ENCODE peak calls at places on chromosome 18, in six cellular contexts. G, B, H, C, N and F are unnamed samples. For H3K4me1, the result is how much of the 10 kb centered on the place peaks cover.

GRCh38 chr18:68694316-68694715 is 20.6 kb downstream of the TMX3 start:
- DNase-seq in G (no peak), B (no peak), H (no peak), C (no peak), N (no peak), F (no peak)

GRCh38 chr18:13386891-13387801 is 168.6 kb downstream of the LDLRAD4 start:
- DNase-seq in G (no peak), B (no peak), H (no peak), C (no peak), N (no peak), F (no peak)

GRCh38 chr18:28177828-28178635 is 1.1 kb upstream of the CDH2 start:
- DNase-seq in G (peak), B (no peak), H (no peak), C (no peak), N (peak), F (peak)

GRCh38 chr18:32389868-32390267 is 80.8 kb downstream of the GAREM1 start:
- DNase-seq in G (no peak), B (no peak), H (no peak), C (no peak), N (no peak), F (no peak)

GRCh38 chr18:23479829-23480505 is 23.3 kb upstream of the RMC1 start:
- DNase-seq in G (no peak), B (no peak), H (no peak), C (no peak), N (no peak), F (no peak)

GRCh38 chr18:2480536-2480935 is 90.8 kb downstream of the METTL4 start:
- DNase-seq in G (no peak), B (no peak), H (no peak), C (no peak), N (peak), F (no peak)

GRCh38 chr18:57436193-57436964 is 1.2 kb downstream of the ONECUT2 start:
- DNase-seq in G (no peak), B (no peak), H (no peak), C (no peak), N (no peak), F (no peak)

GRCh38 chr18:70024829-70025228 is 77.2 kb upstream of the CD226 start:
- DNase-seq in G (no peak), B (no peak), H (no peak), C (no peak), N (no peak), F (no peak)

GRCh38 chr18:76610933-76611749 is 116.1 kb upstream of the ZNF516 start:
- DNase-seq in G (no peak), B (no peak), H (no peak), C (no peak), N (no peak), F (no peak)

GRCh38 chr18:41378628-41379027 is 576.4 kb upstream of the PIK3C3 start:
- DNase-seq in G (peak), B (no peak), H (no peak), C (no peak), N (peak), F (no peak)

GRCh38 chr18:31679133-31679731 is 5.1 kb downstream of the B4GALT6 start:
- DNase-seq in G (no peak), B (no peak), H (peak), C (no peak), N (peak), F (no peak)

GRCh38 chr18:79735071-79735980 is 55.7 kb downstream of the CTDP1 start:
- DNase-seq in G (no peak), B (no peak), H (no peak), C (peak), N (no peak), F (no peak)

GRCh38 chr18:31156831-31157763 is 5.6 kb downstream of the DSC1 start:
- DNase-seq in G (no peak), B (no peak), H (no peak), C (no peak), N (no peak), F (no peak)

GRCh38 chr18:42298744-42299685 is 344.0 kb downstream of the PIK3C3 start:
- DNase-seq in G (peak), B (peak), H (peak), C (peak), N (peak), F (peak)

GRCh38 chr18:70046207-70046606 is 98.5 kb upstream of the CD226 start:
- DNase-seq in G (no peak), B (no peak), H (no peak), C (no peak), N (no peak), F (no peak)

GRCh38 chr18:51897884-51898283 is 442.1 kb upstream of the DCC start:
- DNase-seq in G (no peak), B (no peak), H (no peak), C (no peak), N (no peak), F (no peak)

GRCh38 chr18:51390695-51391094 is 193.2 kb upstream of the MEX3C start:
- DNase-seq in G (no peak), B (no peak), H (no peak), C (no peak), N (peak), F (no peak)

GRCh38 chr18:11500153-11501122 is 109.0 kb upstream of the SLC35G4 start:
- DNase-seq in G (no peak), B (no peak), H (no peak), C (no peak), N (peak), F (peak)

GRCh38 chr18:26468931-26469340 is 79.4 kb downstream of the KCTD1 start:
- DNase-seq in G (peak), B (no peak), H (no peak), C (no peak), N (peak), F (no peak)

GRCh38 chr18:12307871-12308385 is at the start of gene TUBB6:
- DNase-seq in G (peak), B (peak), H (peak), C (peak), N (peak), F (peak)

GRCh38 chr18:34223164-34223892 is 1.4 kb downstream of the NOL4 start:
- DNase-seq in G (peak), B (no peak), H (no peak), C (peak), N (peak), F (no peak)

GRCh38 chr18:39366086-39366485 is 1800.5 kb upstream of the CELF4 start:
- DNase-seq in G (no peak), B (no peak), H (no peak), C (no peak), N (no peak), F (no peak)

GRCh38 chr18:1680108-1680507 is 775.4 kb downstream of the ADCYAP1 start:
- DNase-seq in G (no peak), B (no peak), H (no peak), C (no peak), N (no peak), F (no peak)

GRCh38 chr18:35588995-35589394 is 7.5 kb downstream of the GALNT1 start:
- DNase-seq in G (peak), B (no peak), H (peak), C (no peak), N (no peak), F (no peak)

GRCh38 chr18:63199743-63200241 is 119.8 kb downstream of the BCL2 start:
- DNase-seq in G (no peak), B (no peak), H (no peak), C (no peak), N (no peak), F (no peak)

GRCh38 chr18:6370886-6371635 is 43.6 kb downstream of the L3MBTL4 start:
- DNase-seq in G (no peak), B (no peak), H (no peak), C (no peak), N (no peak), F (no peak)

GRCh38 chr18:11676867-11677266 is 12.2 kb upstream of the GNAL start:
- DNase-seq in G (no peak), B (no peak), H (peak), C (no peak), N (peak), F (no peak)

GRCh38 chr18:7809455-7809854 is 242.3 kb downstream of the PTPRM start:
- DNase-seq in G (no peak), B (no peak), H (no peak), C (no peak), N (no peak), F (no peak)

GRCh38 chr18:44941519-44941918 is 260.8 kb downstream of the SETBP1 start:
- DNase-seq in G (no peak), B (no peak), H (no peak), C (no peak), N (no peak), F (no peak)

GRCh38 chr18:36889316-36889715 is 60.4 kb downstream of the KIAA1328 start:
- DNase-seq in G (no peak), B (no peak), H (no peak), C (no peak), N (no peak), F (no peak)

GRCh38 chr18:35289293-35290069 is 548 bp downstream of the ZSCAN30 start:
- DNase-seq in G (peak), B (no peak), H (no peak), C (no peak), N (no peak), F (no peak)

GRCh38 chr18:31064130-31064529 is 21.6 kb upstream of the DSC3 start:
- DNase-seq in G (no peak), B (no peak), H (no peak), C (no peak), N (no peak), F (no peak)

GRCh38 chr18:55264108-55264507 is 304.8 kb upstream of the CCDC68 start:
- DNase-seq in G (peak), B (no peak), H (no peak), C (no peak), N (no peak), F (no peak)

GRCh38 chr18:2654828-2655152 is 736 bp upstream of the SMCHD1 start:
- DNase-seq in G (no peak), B (no peak), H (no peak), C (no peak), N (peak), F (no peak)

GRCh38 chr18:6638470-6638869 is 91.0 kb upstream of the ARHGAP28 start:
- DNase-seq in G (no peak), B (no peak), H (no peak), C (no peak), N (no peak), F (no peak)

GRCh38 chr18:8657050-8657820 is 48.0 kb downstream of the RAB12 start:
- DNase-seq in G (peak), B (no peak), H (no peak), C (no peak), N (no peak), F (no peak)

GRCh38 chr18:9701604-9702324 is 6.3 kb upstream of the RAB31 start:
- DNase-seq in G (no peak), B (no peak), H (no peak), C (no peak), N (no peak), F (no peak)

GRCh38 chr18:48781990-48782368 is 168.8 kb downstream of the SMAD7 start:
- DNase-seq in G (no peak), B (no peak), H (peak), C (no peak), N (no peak), F (no peak)

GRCh38 chr18:48780151-48781001 is 170.4 kb downstream of the SMAD7 start:
- DNase-seq in G (no peak), B (no peak), H (no peak), C (no peak), N (no peak), F (peak)

GRCh38 chr18:48782381-48782841 is 168.4 kb downstream of the SMAD7 start:
- DNase-seq in G (no peak), B (no peak), H (no peak), C (no peak), N (no peak), F (peak)

GRCh38 chr18:48779462-48779861 is 171.3 kb downstream of the SMAD7 start:
- DNase-seq in G (no peak), B (no peak), H (no peak), C (no peak), N (no peak), F (peak)

DNA sequence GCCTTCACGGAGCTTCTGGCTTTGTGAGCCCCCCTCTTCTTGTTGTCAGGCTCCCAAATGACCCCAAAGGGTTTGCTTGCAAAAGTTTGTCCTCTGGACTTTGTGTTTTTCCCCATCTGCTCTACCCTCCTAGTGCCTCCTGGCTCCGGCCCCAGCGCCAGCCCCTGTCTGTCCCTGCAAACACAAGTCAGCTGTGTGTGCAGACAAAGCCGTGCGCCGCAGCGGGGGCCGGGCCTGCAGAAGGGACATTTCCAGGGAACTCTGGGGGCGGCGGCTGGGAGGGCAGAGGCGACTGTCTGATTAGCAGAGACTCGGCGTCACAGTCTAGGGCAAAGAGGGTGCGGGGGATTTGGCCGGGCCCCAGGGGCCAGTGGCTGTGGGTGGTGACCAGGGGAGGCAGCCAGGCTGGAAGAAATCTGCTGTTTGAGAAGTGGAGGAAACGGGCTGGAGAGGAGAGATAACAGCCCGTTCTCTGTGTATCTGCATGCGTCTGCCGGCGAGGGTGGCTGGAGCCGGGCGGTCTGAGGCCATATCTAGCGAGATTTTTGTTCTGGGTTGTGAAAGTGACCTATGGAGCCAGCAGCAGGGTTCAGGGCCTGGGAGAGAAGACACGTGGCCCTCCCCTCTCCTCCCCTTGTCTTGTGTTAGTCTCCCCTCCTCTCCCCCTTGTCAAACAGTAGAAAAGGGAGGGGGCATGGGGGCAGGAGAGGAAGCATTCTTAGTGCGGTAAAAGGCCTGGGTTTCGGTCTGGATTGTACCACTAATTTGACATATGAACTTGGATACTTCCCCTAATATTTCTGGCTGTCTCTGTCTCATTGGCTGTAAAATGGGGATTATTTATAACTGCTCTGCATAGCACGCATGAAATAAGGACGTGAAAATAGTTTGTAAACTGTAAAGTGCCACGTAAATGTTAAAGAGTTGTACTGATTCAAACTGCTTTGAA is 169.4 kb downstream of the SMAD7 start:
- DNase-seq in G (peak), B (peak), H (peak), C (peak), N (no peak), F (peak)
- H3K4me1 ChIP-seq in G (half or more), B (under half), H (under half), C (under half), N (under half), F (half or more)

GRCh38 chr18:21597616-21598015 is 2.9 kb downstream of the ESCO1 start:
- DNase-seq in G (no peak), B (no peak), H (no peak), C (no peak), N (no peak), F (no peak)

GRCh38 chr18:21602302-21602592 is 1.7 kb upstream of the ESCO1 start:
- DNase-seq in G (no peak), B (no peak), H (peak), C (no peak), N (no peak), F (no peak)

GRCh38 chr18:21600526-21601410 is at the start of gene ESCO1:
- DNase-seq in G (peak), B (peak), H (peak), C (peak), N (peak), F (peak)

GRCh38 chr18:21598726-21599584 is 1.5 kb downstream of the ESCO1 start:
- DNase-seq in G (no peak), B (no peak), H (no peak), C (peak), N (peak), F (no peak)

GRCh38 chr18:21599585-21600525 is 649 bp downstream of the ESCO1 start:
- DNase-seq in G (peak), B (no peak), H (peak), C (peak), N (no peak), F (peak)
- TF ChIP-seq CTCF in G (no peak), B (no peak), H (peak), C (no peak), N (no peak), F (no peak)

GRCh38 chr18:61702007-61702406 is 190.8 kb downstream of the RNF152 start:
- DNase-seq in G (no peak), B (no peak), H (no peak), C (no peak), N (no peak), F (no peak)
- H3K4me3 ChIP-seq in G (no peak), B (no peak), H (no peak), C (no peak), N (no peak), F (no peak)

DNA sequence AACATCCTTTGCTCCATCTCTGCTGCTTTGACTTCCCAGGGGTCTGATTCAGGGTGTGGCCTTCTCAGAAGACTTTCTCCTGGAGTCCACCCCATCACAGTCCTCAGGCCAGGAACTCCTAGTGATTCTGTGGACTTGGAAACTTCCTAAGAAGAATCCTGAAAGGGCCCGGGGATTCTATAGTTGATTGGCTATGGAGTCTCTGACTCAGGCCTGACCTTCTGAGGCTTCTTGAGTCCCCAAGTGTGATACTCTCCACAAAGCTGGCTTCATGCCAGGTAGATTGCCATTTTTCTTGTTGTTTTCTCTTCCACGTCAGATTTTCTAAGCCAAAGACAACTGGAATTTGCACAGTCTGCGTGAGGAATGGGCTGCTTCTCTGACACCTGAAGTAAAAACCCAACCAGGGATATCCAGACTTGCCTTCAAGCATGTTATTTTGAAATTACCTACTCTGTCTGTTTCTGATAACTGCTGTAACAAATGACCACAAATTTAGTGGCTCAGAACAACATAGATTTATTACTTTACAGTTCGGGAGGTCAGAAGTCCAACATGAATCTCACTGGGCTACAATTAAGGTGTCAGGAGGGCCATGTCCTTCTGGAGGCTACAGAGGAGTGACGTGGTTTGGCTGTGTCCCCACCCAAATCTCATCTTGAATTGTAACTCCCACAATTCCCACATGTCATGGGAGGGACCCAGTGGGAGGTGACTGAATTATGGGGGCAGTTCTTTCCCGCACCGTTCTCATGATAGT is 69.3 kb downstream of the ALPK2 start:
- DNase-seq in G (no peak), B (no peak), H (no peak), C (no peak), N (no peak), F (no peak)
- H3K4me1 ChIP-seq in G (under half), B (under half), H (under half), C (under half), N (under half), F (under half)

GRCh38 chr18:75408554-75409506 is 18.7 kb downstream of the SMIM21 start:
- DNase-seq in G (no peak), B (no peak), H (no peak), C (no peak), N (peak), F (no peak)
- TF ChIP-seq CTCF in G (no peak), B (no peak), H (no peak), C (no peak), N (no peak), F (no peak)